ENCODE peak calls at places on chromosome 18, in four cellular contexts. O is K562, V is A549, S is HepG2. M is an unnamed sample.
A peak's percentile ranks its signal among the peaks of the same experiment; 100 is the strongest.

GRCh38 chr18:62209046-62209445 is 22.0 kb downstream of the RELCH start:
- DNase-seq in V (no peak), S (no peak), O (no peak), M (no peak)

GRCh38 chr18:9100796-9101195 is 1.7 kb upstream of the NDUFV2 start:
- DNase-seq in O (no peak), S (no peak), V (no peak), M (no peak)

GRCh38 chr18:36189486-36189885 is 2.2 kb downstream of the MOCOS start:
- DNase-seq in V (no peak), O (no peak), S (no peak), M (no peak)

GRCh38 chr18:54584065-54584464 is 7.0 kb upstream of the DYNAP start:
- DNase-seq in S (no peak), V (no peak), O (no peak), M (no peak)

GRCh38 chr18:59620381-59620780 is 76.8 kb downstream of the CCBE1 start:
- DNase-seq in O (no peak), V (no peak), S (no peak), M (no peak)

GRCh38 chr18:42187611-42188378 is 232.8 kb downstream of the PIK3C3 start:
- DNase-seq in V (no peak), O (no peak), S (no peak), M (no peak)

GRCh38 chr18:78766651-78767533 is 212.7 kb upstream of the SALL3 start:
- DNase-seq in O (no peak), V (no peak), S (no peak), M (no peak)

GRCh38 chr18:54961016-54961423 is 1.8 kb upstream of the CCDC68 start:
- DNase-seq in S (no peak), O (no peak), V (no peak), M (no peak)

GRCh38 chr18:79898952-79899608 is 52.4 kb downstream of the SLC66A2 start:
- DNase-seq in O (no peak), S (no peak), V (no peak), M (peak; percentile 37)

GRCh38 chr18:3554091-3554601 is 104.2 kb downstream of the TGIF1 start:
- DNase-seq in S (peak; percentile 12), O (no peak), V (no peak), M (peak; percentile 56)

GRCh38 chr18:31497711-31498449 is at the start of gene DSG2:
- DNase-seq in O (peak; percentile 92), S (peak; percentile 43), V (peak; percentile 54), M (peak; percentile 72)

GRCh38 chr18:63788447-63789096 is 13.4 kb downstream of the SERPINB7 start:
- DNase-seq in S (no peak), O (no peak), V (peak; percentile 2), M (no peak)

GRCh38 chr18:25055076-25055475 is 296.9 kb downstream of the ZNF521 start:
- DNase-seq in V (no peak), O (no peak), S (no peak), M (no peak)

GRCh38 chr18:75546964-75547363 is 119.5 kb upstream of the SMIM21 start:
- DNase-seq in S (no peak), V (no peak), O (peak; percentile 19), M (no peak)

GRCh38 chr18:75548353-75548752 is 120.8 kb upstream of the SMIM21 start:
- DNase-seq in O (no peak), V (no peak), S (no peak), M (no peak)

GRCh38 chr18:75545189-75545588 is 117.7 kb upstream of the SMIM21 start:
- DNase-seq in O (no peak), V (no peak), S (no peak), M (no peak)

GRCh38 chr18:75544051-75544481 is 116.6 kb upstream of the SMIM21 start:
- DNase-seq in O (no peak), S (no peak), V (no peak), M (no peak)

DNA sequence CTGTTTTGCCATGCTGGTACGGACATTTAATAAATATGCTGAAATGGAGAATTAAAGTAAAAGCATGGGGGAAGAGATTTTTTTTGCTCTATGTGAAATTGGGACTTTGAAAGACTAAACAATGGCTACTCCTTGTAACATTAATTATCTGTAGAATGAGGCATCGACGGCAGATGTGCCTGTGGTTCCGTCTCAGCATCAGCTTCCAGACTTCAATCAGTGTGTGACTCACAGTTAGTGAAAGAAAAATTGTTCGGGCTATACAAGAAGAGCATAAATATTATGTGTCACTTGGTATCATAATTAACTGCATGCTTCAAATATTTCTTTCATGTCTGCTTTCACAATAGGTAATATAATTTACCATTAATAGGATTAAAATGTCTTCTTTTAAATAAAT is 117.0 kb upstream of the SMIM21 start:
- DNase-seq in S (no peak), O (no peak), V (no peak), M (no peak)
- TF ChIP-seq PHF8 in S (no peak), O (no peak), V (no peak), M (no peak)

GRCh38 chr18:21489919-21490495 is 110.5 kb downstream of the ESCO1 start:
- DNase-seq in O (peak; percentile 35), V (no peak), S (no peak), M (no peak)

GRCh38 chr18:21484851-21485636 is 115.5 kb downstream of the ESCO1 start:
- DNase-seq in O (peak; percentile 16), V (no peak), S (no peak), M (no peak)

GRCh38 chr18:21490745-21491144 is 109.8 kb downstream of the ESCO1 start:
- DNase-seq in S (no peak), O (no peak), V (no peak), M (no peak)

GRCh38 chr18:21486905-21487437 is 113.5 kb downstream of the ESCO1 start:
- DNase-seq in O (no peak), S (no peak), V (no peak), M (no peak)

DNA sequence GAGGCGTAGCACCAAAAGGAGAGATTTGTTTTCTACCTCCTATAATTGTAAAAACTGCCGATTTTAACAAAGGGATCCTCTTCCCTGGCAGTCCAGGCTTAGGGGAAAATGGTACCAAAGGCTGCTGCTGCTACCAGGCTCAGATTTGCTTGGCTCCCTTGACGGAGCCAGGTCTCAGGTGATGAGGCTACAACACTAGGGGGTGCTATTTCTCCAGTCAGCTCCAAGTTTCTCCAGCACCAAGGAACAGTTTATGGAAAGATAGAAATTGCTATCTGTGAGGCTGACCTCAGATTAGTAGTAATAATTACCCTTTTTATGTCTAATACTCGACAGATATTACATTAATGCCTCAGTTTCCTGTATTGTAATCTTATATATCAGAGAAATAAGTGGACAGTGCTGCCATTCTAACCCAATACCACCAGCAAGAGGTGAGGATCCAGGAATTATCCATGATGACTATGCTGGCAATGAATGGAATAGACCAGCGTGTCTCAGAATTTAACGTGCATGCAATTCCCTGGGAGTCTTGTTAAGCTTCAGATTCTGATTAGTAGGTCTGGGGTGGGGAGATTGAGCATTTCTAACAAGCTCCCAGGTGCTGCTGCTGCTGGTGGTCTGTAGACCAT is 111.3 kb downstream of the ESCO1 start:
- DNase-seq in V (peak; percentile 36), O (peak; percentile 71), S (peak; percentile 63), M (peak; percentile 66)
- TF ChIP-seq PHF8 in V (no peak), O (no peak), S (no peak), M (no peak)

GRCh38 chr18:37249171-37249886 is 316.3 kb downstream of the CELF4 start:
- DNase-seq in O (no peak), V (no peak), S (no peak), M (no peak)

GRCh38 chr18:37251679-37252078 is 313.9 kb downstream of the CELF4 start:
- DNase-seq in S (no peak), V (no peak), O (no peak), M (no peak)

GRCh38 chr18:37248281-37248680 is 317.3 kb downstream of the CELF4 start:
- DNase-seq in O (no peak), S (no peak), V (no peak), M (no peak)

GRCh38 chr18:37252342-37252741 is 313.3 kb downstream of the CELF4 start:
- DNase-seq in O (no peak), S (no peak), V (no peak), M (no peak)

DNA sequence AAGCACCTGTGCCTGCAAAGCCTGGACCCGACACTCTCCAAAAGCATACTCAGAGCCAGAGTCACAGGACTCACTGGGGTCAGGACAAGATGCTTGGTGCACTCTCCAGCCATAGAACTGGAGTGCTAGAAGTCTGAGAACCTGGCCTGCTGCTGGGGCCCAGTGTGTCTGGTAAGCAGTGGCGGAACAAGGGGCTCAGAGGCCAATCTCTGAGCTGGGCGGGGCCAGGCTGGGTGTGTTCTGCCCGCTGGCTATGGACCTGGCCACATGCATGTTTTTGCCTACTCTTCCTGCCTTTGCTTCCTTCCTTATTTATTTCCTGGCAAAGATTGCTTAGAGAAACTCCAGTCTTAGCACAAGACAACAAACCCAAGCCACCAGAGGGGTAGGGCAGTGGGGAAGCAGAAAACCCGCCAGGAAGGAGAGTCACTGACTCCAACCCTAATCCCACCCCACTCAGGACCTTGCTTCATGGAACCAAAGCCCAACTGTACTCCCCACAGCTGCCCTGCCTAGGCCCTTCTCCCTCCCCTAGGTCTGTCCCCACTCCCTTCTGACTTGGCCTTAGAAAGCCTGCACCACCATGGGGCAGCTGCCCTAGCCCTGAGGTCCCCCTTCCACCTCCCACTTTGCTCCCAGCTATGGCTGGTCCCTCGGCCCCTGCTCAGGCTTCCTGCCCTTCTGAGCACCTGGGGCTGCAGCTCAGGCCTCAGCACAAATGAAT is 315.5 kb downstream of the CELF4 start:
- DNase-seq in S (no peak), O (no peak), V (no peak), M (no peak)
- TF ChIP-seq PHF8 in S (no peak), O (no peak), V (no peak), M (no peak)

GRCh38 chr18:14746897-14747296 is 1.1 kb upstream of the ANKRD30B start:
- DNase-seq in S (no peak), V (no peak), O (no peak), M (no peak)

GRCh38 chr18:14747513-14748474 is at the start of gene ANKRD30B:
- DNase-seq in S (no peak), V (no peak), O (no peak), M (no peak)

DNA sequence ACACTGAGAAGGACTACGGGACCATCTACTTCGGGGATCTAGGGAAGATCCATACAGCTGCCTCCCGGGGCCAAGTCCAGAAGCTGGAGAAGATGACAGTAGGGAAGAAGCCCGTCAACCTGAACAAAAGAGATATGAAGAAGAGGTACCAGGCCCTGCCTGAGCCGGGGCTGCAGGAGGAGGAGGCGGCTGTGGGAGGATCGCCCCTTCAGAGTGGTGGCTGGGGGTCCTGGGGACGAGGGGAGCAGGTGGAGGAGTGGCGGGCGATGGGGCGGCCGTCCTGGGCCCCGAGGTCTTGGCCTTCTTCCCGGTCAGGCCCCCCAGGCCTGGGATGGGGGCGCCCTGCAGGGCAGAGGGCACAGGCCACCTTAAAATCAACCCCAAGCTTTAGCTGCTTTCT is 524 bp downstream of the ANKRD30B start:
- DNase-seq in S (no peak), V (no peak), O (no peak), M (no peak)
- TF ChIP-seq PHF8 in S (no peak), V (no peak), O (no peak), M (no peak)

GRCh38 chr18:13239557-13239956 is 21.0 kb downstream of the LDLRAD4 start:
- DNase-seq in S (no peak), O (no peak), V (no peak), M (no peak)
- TF ChIP-seq PHF8 in S (no peak), O (no peak), V (no peak), M (no peak)